ENCODE peak calls at places on chromosomes 1 and 21, in four cellular contexts. Q is CD4-positive, alpha-beta T cell; Z is psoas muscle; J is IMR-90. C is an unnamed sample. For H3K9me3, the result is how much of the 10 kb centered on the place peaks cover.

GRCh38 chr1:41804176-41804575 is 114.5 kb downstream of the HIVEP3 start:
- DNase-seq in Q (no peak), Z (no peak), J (no peak), C (no peak)

GRCh38 chr1:2979191-2980072 is 41.8 kb upstream of the ACTRT2 start:
- DNase-seq in J (no peak), Z (no peak), Q (no peak), C (no peak)

GRCh38 chr1:147723691-147724323 is 36.6 kb downstream of the GJA5 start:
- DNase-seq in Z (no peak), Q (no peak), J (no peak), C (no peak)

GRCh38 chr1:111990878-111991760 is 1.7 kb upstream of the KCND3 start:
- DNase-seq in Z (peak), J (no peak), Q (no peak), C (no peak)

GRCh38 chr1:174839211-174839610 is 160.5 kb upstream of the CACYBP start:
- DNase-seq in Q (no peak), Z (no peak), J (peak), C (no peak)

GRCh38 chr1:159199901-159200300 is 4.8 kb upstream of the ACKR1 start:
- DNase-seq in Z (no peak), Q (no peak), J (no peak), C (no peak)

GRCh38 chr21:44962481-44962966 is 22.7 kb downstream of the SLX9 start:
- DNase-seq in Q (no peak), Z (peak), J (peak), C (no peak)

GRCh38 chr1:91736999-91737615 is 148.8 kb downstream of the TGFBR3 start:
- DNase-seq in J (peak), Q (no peak), Z (peak), C (no peak)

GRCh38 chr1:150895618-150896017 is 8.7 kb downstream of the CTXND2 start:
- DNase-seq in Z (peak), J (peak), Q (no peak), C (no peak)

GRCh38 chr1:57729181-57729580 is 305.3 kb upstream of the DAB1 start:
- DNase-seq in J (no peak), Z (no peak), Q (no peak), C (no peak)

GRCh38 chr1:172537827-172538391 is 5.0 kb downstream of the SUCO start:
- DNase-seq in Q (no peak), J (no peak), Z (no peak), C (no peak)

GRCh38 chr1:54804471-54805132 is 3.5 kb upstream of the TTC22 start:
- DNase-seq in Z (no peak), Q (no peak), J (peak), C (no peak)

GRCh38 chr1:57302812-57303607 is 120.8 kb downstream of the DAB1 start:
- DNase-seq in Q (no peak), J (no peak), Z (no peak), C (no peak)

GRCh38 chr1:174224641-174225040 is 65.3 kb downstream of the RABGAP1L start:
- DNase-seq in Z (no peak), J (no peak), Q (no peak), C (no peak)

GRCh38 chr1:116984406-116985160 is 17.0 kb upstream of the CD101 start:
- DNase-seq in J (no peak), Q (no peak), Z (no peak), C (no peak)

GRCh38 chr21:28923439-28923975 is 69.2 kb downstream of the LTN1 start:
- DNase-seq in Q (no peak), J (no peak), Z (no peak), C (no peak)

GRCh38 chr1:33735624-33736023 is 128.3 kb upstream of the HMGB4 start:
- DNase-seq in Z (no peak), Q (no peak), J (no peak), C (no peak)

GRCh38 chr1:16092097-16092922 is 18.9 kb upstream of the FAM131C start:
- DNase-seq in Z (no peak), Q (no peak), J (no peak), C (no peak)

GRCh38 chr1:182658055-182658454 is 26.3 kb downstream of the RGS8 start:
- DNase-seq in Q (no peak), J (no peak), Z (no peak), C (no peak)

GRCh38 chr1:97934491-97934890 is 13.7 kb upstream of the DPYD start:
- DNase-seq in Z (no peak), Q (no peak), J (no peak), C (no peak)

GRCh38 chr1:210072129-210072528 is 134.1 kb downstream of the SYT14 start:
- DNase-seq in Q (no peak), Z (no peak), J (no peak), C (no peak)

GRCh38 chr1:152071123-152071522 is 17.7 kb downstream of the TCHHL1 start:
- DNase-seq in Q (no peak), J (no peak), Z (no peak), C (no peak)

GRCh38 chr21:45050361-45050785 is 24.0 kb upstream of the ADARB1 start:
- DNase-seq in Q (no peak), J (no peak), Z (peak), C (no peak)

GRCh38 chr1:147745271-147745670 is 15.1 kb downstream of the GJA5 start:
- DNase-seq in J (no peak), Q (no peak), Z (no peak), C (no peak)

GRCh38 chr1:92484472-92485373 is 2.0 kb downstream of the GFI1 start:
- DNase-seq in Q (peak), Z (peak), J (no peak), C (peak)

GRCh38 chr1:243926803-243927245 is 76.8 kb upstream of the AKT3 start:
- DNase-seq in Q (no peak), Z (no peak), J (peak), C (no peak)

GRCh38 chr1:43688594-43689000 is 18.7 kb upstream of the ST3GAL3 start:
- DNase-seq in Z (no peak), Q (no peak), J (peak), C (no peak)

GRCh38 chr1:66981679-66982078 is 56.9 kb downstream of the MIER1 start:
- DNase-seq in J (peak), Q (peak), Z (no peak), C (no peak)

GRCh38 chr1:58031416-58031815 is 515.1 kb downstream of the OMA1 start:
- DNase-seq in Z (no peak), Q (no peak), J (no peak), C (no peak)

GRCh38 chr1:32390904-32391480 is 3.2 kb downstream of the BSDC1 start:
- DNase-seq in J (no peak), Z (no peak), Q (no peak), C (no peak)

GRCh38 chr1:229437443-229437842 is 3.5 kb upstream of the ACTA1 start:
- DNase-seq in Q (no peak), Z (no peak), J (peak), C (no peak)

GRCh38 chr1:162956922-162957321 is 95.9 kb upstream of the CCDC190 start:
- DNase-seq in Q (no peak), Z (no peak), J (peak), C (no peak)

GRCh38 chr1:235213752-235214151 is 52.7 kb upstream of the RBM34 start:
- DNase-seq in Z (no peak), Q (no peak), J (no peak), C (no peak)

GRCh38 chr1:15680131-15680530 is 4.0 kb upstream of the PLEKHM2 start:
- DNase-seq in J (peak), Q (no peak), Z (peak), C (no peak)

GRCh38 chr1:211635602-211636205 is 39.7 kb downstream of the NEK2 start:
- DNase-seq in Q (no peak), J (peak), Z (no peak), C (no peak)

GRCh38 chr1:157230500-157230899 is 92.3 kb upstream of the ETV3 start:
- DNase-seq in Z (no peak), Q (no peak), J (no peak), C (no peak)

GRCh38 chr1:22105611-22106207 is 37.2 kb downstream of the WNT4 start:
- DNase-seq in J (peak), Z (no peak), Q (no peak), C (no peak)

GRCh38 chr1:161420763-161421455 is 53.2 kb upstream of the CFAP126 start:
- DNase-seq in Q (no peak), Z (no peak), J (peak), C (no peak)

GRCh38 chr1:193786041-193786440 is 599.6 kb upstream of the B3GALT2 start:
- DNase-seq in J (peak), Q (no peak), Z (no peak), C (no peak)

DNA sequence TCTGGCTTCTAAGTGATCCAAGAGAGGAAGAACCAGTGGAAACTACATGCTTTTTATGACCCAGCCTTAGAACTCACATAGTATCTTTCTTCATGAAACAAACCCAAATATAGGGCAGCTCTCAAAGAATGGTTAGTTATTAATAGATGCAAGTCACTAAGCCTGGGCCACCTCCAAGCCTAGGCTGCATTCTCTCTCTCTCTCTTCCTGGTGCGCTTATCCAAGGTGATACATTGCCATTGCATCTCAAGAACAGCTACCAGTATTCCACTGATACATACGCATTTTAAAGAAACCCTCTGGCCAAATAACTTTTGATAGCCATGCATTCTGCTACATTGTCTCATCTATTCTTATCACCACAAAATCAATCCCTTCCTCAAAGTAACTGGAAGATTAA is 455.6 kb upstream of the ADGRL2 start:
- DNase-seq in Z (no peak), J (no peak), Q (no peak), C (no peak)
- H3K9me3 ChIP-seq in Z (under half), J (under half), Q (under half), C (under half)

DNA sequence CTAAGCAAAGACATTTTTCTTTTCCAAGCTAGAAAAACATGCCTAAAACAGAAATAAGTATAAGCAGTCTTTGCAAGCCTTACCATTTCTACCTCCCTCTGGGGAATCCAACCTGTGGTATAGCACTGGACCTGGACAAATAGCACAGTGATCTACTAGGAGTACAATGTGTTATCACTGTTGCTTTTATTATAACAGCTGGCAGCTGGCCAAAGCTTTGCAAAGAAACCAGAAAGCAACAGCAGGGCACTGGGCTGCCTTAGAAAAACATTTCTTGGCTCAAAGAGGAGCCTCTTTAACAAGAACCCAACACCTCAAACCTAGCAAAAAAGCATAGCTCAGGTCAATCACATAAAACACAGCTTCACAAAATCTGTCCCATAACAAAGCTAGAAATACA is 294.5 kb upstream of the GREM2 start:
- DNase-seq in Z (no peak), Q (no peak), J (no peak), C (no peak)
- H3K9me3 ChIP-seq in Z (under half), Q (under half), J (under half), C (under half)

GRCh38 chr1:93707956-93708355 is 26.3 kb upstream of the BCAR3 start:
- DNase-seq in Z (no peak), J (no peak), Q (no peak), C (no peak)
- H3K9me3 ChIP-seq in Z (under half), J (under half), Q (under half), C (under half)

DNA sequence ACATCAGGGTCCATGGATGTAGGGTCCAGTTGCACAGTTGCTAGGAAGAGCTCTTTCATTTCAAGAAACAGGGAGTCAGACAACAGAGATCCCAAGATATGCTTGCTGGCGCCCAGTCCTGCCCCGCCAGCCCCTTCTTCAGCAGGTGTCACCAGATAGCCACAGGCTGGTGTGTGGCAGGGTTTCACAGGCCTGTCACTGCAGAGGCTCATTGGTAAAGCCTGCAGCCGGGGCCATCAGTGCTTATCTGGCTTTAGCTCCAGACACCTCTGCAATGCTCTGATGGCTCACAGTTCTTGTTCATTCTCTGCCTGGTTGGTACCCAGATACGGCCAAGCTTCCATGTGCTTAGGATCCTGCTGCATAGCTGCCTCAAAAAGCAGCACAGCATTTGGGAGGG is 12.4 kb upstream of the ZNF124 start:
- DNase-seq in Q (no peak), Z (no peak), J (no peak), C (no peak)
- H3K9me3 ChIP-seq in Q (half or more), Z (under half), J (under half), C (under half)

GRCh38 chr1:180385144-180385543 is 117.2 kb downstream of the ACBD6 start:
- DNase-seq in J (no peak), Z (no peak), Q (no peak), C (no peak)

GRCh38 chr1:180384606-180385005 is 117.8 kb downstream of the ACBD6 start:
- DNase-seq in Q (no peak), J (no peak), Z (no peak), C (no peak)

GRCh38 chr1:180382326-180383115 is 119.9 kb downstream of the ACBD6 start:
- DNase-seq in J (peak), Z (no peak), Q (no peak), C (no peak)

GRCh38 chr1:180387413-180387812 is 115.0 kb downstream of the ACBD6 start:
- DNase-seq in Z (no peak), Q (no peak), J (no peak), C (no peak)

DNA sequence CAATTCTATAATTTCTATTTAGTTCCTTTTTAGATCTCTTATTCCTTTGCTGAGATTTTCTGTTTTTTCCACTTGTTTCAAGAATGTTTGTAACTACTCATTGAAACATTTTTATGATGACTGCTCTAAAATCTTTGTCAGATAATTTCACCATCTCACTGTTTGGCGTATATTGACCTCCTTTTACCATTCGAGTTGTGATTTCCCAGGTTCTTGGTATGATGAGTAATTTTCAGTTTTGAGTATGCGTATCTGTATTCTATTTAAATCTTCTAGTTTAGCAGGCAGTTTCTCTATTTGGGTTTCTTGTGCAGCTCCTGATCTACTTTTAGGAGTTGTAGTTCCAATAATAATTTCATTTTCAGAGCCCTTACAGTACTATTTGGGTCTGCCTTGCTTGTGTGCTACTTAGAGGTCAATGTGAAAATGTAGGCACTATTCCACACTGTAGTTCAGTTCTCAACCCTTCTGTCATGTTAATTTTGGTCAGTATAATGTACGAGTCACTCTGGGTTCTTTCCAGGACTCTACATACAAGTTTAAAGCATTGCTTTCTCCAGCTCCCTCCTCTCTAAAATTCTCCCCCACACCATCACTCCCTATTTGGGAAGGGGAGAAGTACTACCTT is 115.5 kb downstream of the ACBD6 start:
- DNase-seq in J (peak), Q (no peak), Z (no peak), C (no peak)
- H3K9me3 ChIP-seq in J (under half), Q (under half), Z (under half), C (under half)

GRCh38 chr1:196535727-196536126 is 72.5 kb downstream of the KCNT2 start:
- DNase-seq in J (peak), Q (no peak), Z (no peak), C (no peak)
- H3K9me3 ChIP-seq in J (under half), Q (under half), Z (under half), C (under half)

GRCh38 chr1:227632325-227632724 is 69.0 kb downstream of the ZNF678 start:
- DNase-seq in Z (no peak), J (no peak), Q (no peak), C (no peak)
- H3K9me3 ChIP-seq in Z (under half), J (half or more), Q (half or more), C (under half)

GRCh38 chr1:74995848-74996247 is 138.3 kb upstream of the LHX8 start:
- DNase-seq in J (no peak), Z (no peak), Q (no peak), C (no peak)
- H3K9me3 ChIP-seq in J (under half), Z (under half), Q (under half), C (under half)

GRCh38 chr1:4010284-4010683 is 110.2 kb upstream of the C1orf174 start:
- DNase-seq in Q (no peak), J (no peak), Z (no peak), C (no peak)

GRCh38 chr1:4005431-4005830 is 105.4 kb upstream of the C1orf174 start:
- DNase-seq in J (no peak), Q (no peak), Z (no peak), C (no peak)

GRCh38 chr1:4003846-4004505 is 103.9 kb upstream of the C1orf174 start:
- DNase-seq in Q (no peak), J (no peak), Z (no peak), C (no peak)

GRCh38 chr1:4004635-4005430 is 104.8 kb upstream of the C1orf174 start:
- DNase-seq in Q (no peak), J (no peak), Z (peak), C (no peak)

DNA sequence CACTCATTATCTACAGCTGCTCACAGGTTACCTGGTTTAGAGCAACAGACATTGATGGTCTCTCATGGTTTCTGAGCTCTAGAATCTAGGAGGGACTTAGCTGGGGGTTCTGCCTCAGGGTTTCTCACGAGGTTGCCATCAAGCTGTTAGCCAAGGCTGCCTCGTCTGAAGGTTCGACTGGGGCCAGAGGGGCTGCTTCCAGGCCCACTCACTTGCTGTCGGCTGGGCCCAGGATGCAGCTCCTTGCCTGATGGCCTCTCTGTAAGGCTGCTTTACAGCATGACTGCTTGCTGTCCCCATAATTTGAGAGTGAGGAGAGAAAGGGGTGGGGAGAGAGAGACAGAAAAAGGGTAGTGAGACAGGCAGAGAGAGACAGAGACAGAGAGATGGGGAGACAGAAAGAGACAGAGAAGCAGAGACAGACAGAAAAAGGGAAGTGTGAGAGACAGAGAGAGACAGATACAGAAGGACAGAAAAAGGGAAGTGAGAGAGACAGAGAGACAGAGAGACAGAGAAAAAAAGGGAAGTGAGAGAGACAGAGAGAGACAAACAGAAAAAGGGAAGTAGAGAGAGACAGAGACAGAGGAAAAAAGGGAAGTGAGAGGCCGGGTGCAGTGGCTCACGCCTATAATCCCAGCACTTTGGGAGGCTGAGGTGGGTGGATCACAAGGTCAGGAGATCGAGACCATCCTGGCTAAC is 106.8 kb upstream of the C1orf174 start:
- DNase-seq in Q (no peak), Z (no peak), J (no peak), C (no peak)
- H3K9me3 ChIP-seq in Q (under half), Z (under half), J (under half), C (under half)

DNA sequence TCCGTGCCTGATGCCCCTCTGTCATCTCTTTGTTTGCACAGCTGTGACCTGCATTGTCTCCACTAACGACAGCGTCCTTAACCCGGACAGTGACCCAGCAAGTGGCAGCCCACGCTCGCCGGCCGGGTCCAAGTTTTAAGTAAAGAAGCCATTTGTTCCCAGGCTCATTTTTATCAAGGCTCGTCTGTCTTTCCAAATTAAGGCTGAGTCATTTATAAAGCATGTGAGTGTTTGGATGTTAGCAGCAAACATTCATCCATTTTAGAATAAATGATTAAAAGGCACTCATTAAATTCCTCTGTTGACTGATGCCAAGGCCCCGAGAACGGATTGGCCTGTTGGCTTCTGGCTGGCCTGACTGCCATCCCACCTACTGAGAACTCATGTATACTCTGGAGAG is 514.5 kb downstream of the NPHP4 start:
- DNase-seq in J (no peak), Z (no peak), Q (no peak), C (no peak)
- H3K9me3 ChIP-seq in J (half or more), Z (under half), Q (under half), C (under half)